ENCODE peak calls at places on chromosomes 13 and 19, in four cellular contexts. C is WTC11, U is K562, W is HepG2. H is an unnamed sample.

GRCh38 chr13:29464105-29464679 is 131.3 kb downstream of the SLC7A1 start:
- DNase-seq in C (no peak), U (no peak), W (no peak), H (no peak)

GRCh38 chr19:52196256-52196967 is 6.6 kb downstream of the PPP2R1A start:
- DNase-seq in C (no peak), U (no peak), W (no peak), H (no peak)

GRCh38 chr19:58001895-58002369 is 688 bp downstream of the ZNF606 start:
- DNase-seq in C (no peak), U (no peak), W (peak; percentile 71), H (no peak)

GRCh38 chr13:41384749-41385503 is 72.4 kb upstream of the RGCC start:
- DNase-seq in C (no peak), U (no peak), W (no peak), H (peak; percentile 13)

GRCh38 chr13:113448885-113449692 is 4.2 kb downstream of the ADPRHL1 start:
- DNase-seq in C (no peak), U (peak; percentile 74), W (peak; percentile 91), H (peak; percentile 61)

GRCh38 chr19:23054456-23054855 is 51.5 kb upstream of the ZNF728 start:
- DNase-seq in C (no peak), U (no peak), W (no peak), H (no peak)

GRCh38 chr19:51690359-51691121 is 2.6 kb upstream of the SPACA6 start:
- DNase-seq in C (peak; percentile 76), U (peak; percentile 91), W (no peak), H (peak; percentile 55)

GRCh38 chr19:58007285-58007684 is 4.7 kb upstream of the ZNF606 start:
- DNase-seq in C (peak; percentile 34), U (no peak), W (peak; percentile 18), H (no peak)

GRCh38 chr19:18173572-18174294 is at the start of gene IFI30:
- DNase-seq in C (peak; percentile 77), U (peak; percentile 90), W (peak; percentile 68), H (peak; percentile 68)

GRCh38 chr19:35005256-35005977 is 5.3 kb downstream of the GRAMD1A start:
- DNase-seq in C (no peak), U (no peak), W (peak; percentile 50), H (no peak)

GRCh38 chr19:10518444-10519361 is 1.5 kb upstream of the S1PR5 start:
- DNase-seq in C (peak; percentile 45), U (no peak), W (no peak), H (no peak)

GRCh38 chr19:57748029-57748428 is 1.4 kb downstream of the ZNF776 start:
- DNase-seq in C (no peak), U (no peak), W (no peak), H (no peak)

GRCh38 chr13:99617474-99618255 is 116.4 kb downstream of the TM9SF2 start:
- DNase-seq in C (peak; percentile 73), U (peak; percentile 25), W (peak; percentile 33), H (peak; percentile 61)

GRCh38 chr13:110942248-110942981 is 27.5 kb upstream of the ANKRD10 start:
- DNase-seq in C (no peak), U (no peak), W (no peak), H (no peak)

GRCh38 chr13:56561327-56561726 is 579.4 kb upstream of the PRR20A start:
- DNase-seq in C (no peak), U (no peak), W (no peak), H (peak; percentile 10)

GRCh38 chr13:59890064-59890463 is 273.7 kb downstream of the DIAPH3 start:
- DNase-seq in C (no peak), U (no peak), W (no peak), H (no peak)

GRCh38 chr19:30017172-30017571 is 75.1 kb downstream of the URI1 start:
- DNase-seq in C (no peak), U (no peak), W (no peak), H (no peak)

GRCh38 chr13:91714726-91715334 is 316.4 kb downstream of the GPC5 start:
- DNase-seq in C (no peak), U (no peak), W (no peak), H (no peak)

GRCh38 chr19:1069009-1069779 is 2.2 kb downstream of the ARHGAP45 start:
- DNase-seq in C (no peak), U (no peak), W (no peak), H (no peak)

GRCh38 chr13:59962343-59962742 is 201.4 kb downstream of the DIAPH3 start:
- DNase-seq in C (no peak), U (no peak), W (no peak), H (no peak)

GRCh38 chr13:113129921-113130750 is 7.5 kb downstream of the F10 start:
- DNase-seq in C (no peak), U (no peak), W (no peak), H (no peak)

GRCh38 chr13:29575098-29575497 is 20.4 kb downstream of the SLC7A1 start:
- DNase-seq in C (no peak), U (no peak), W (no peak), H (no peak)

GRCh38 chr19:38266981-38267597 is 2.7 kb downstream of the SPINT2 start:
- DNase-seq in C (no peak), U (peak; percentile 42), W (peak; percentile 39), H (no peak)

GRCh38 chr19:45254044-45254531 is 3.0 kb downstream of the MARK4 start:
- DNase-seq in C (peak; percentile 39), U (peak; percentile 58), W (no peak), H (no peak)

GRCh38 chr13:99968521-99969367 is 2.8 kb downstream of the ZIC5 start:
- DNase-seq in C (peak; percentile 45), U (no peak), W (no peak), H (no peak)

GRCh38 chr19:42396248-42396541 is 6.1 kb upstream of the CNFN start:
- DNase-seq in C (no peak), U (peak; percentile 69), W (no peak), H (peak; percentile 58)

GRCh38 chr19:44141191-44142013 is at the start of gene ZNF234:
- DNase-seq in C (peak; percentile 68), U (peak; percentile 75), W (peak; percentile 73), H (peak; percentile 82)

GRCh38 chr13:52096062-52096461 is 32.8 kb downstream of the NEK5 start:
- DNase-seq in C (no peak), U (no peak), W (no peak), H (no peak)

GRCh38 chr19:18428837-18429674 is 8.9 kb downstream of the ISYNA1 start:
- DNase-seq in C (peak; percentile 93), U (peak; percentile 92), W (no peak), H (peak; percentile 87)

GRCh38 chr13:97974773-97975172 is 21.3 kb downstream of the IPO5 start:
- DNase-seq in C (no peak), U (no peak), W (no peak), H (no peak)

GRCh38 chr13:98396071-98396710 is 180.7 kb downstream of the STK24 start:
- DNase-seq in C (no peak), U (no peak), W (no peak), H (no peak)

GRCh38 chr13:24313449-24313848 is 4.1 kb downstream of the C1QTNF9 start:
- DNase-seq in C (no peak), U (no peak), W (no peak), H (no peak)

GRCh38 chr13:34349091-34349722 is 531.3 kb downstream of the RFC3 start:
- DNase-seq in C (no peak), U (no peak), W (no peak), H (no peak)

GRCh38 chr13:20141238-20142018 is 19.4 kb downstream of the GJA3 start:
- DNase-seq in C (no peak), U (no peak), W (no peak), H (peak; percentile 34)

GRCh38 chr13:67878376-67878775 is 648.2 kb upstream of the PCDH9 start:
- DNase-seq in C (no peak), U (no peak), W (no peak), H (no peak)

GRCh38 chr19:18683109-18683954 is at the start of gene CRTC1:
- DNase-seq in C (peak; percentile 84), U (peak; percentile 99), W (peak; percentile 66), H (peak; percentile 100)

GRCh38 chr13:76707360-76707759 is 178.8 kb downstream of the KCTD12 start:
- DNase-seq in C (no peak), U (no peak), W (no peak), H (no peak)

GRCh38 chr13:108606424-108606823 is 23.0 kb upstream of the MYO16 start:
- DNase-seq in C (no peak), U (no peak), W (no peak), H (no peak)

GRCh38 chr13:108610517-108610916 is 18.9 kb upstream of the MYO16 start:
- DNase-seq in C (no peak), U (no peak), W (no peak), H (no peak)

GRCh38 chr13:108615241-108615640 is 14.2 kb upstream of the MYO16 start:
- DNase-seq in C (no peak), U (no peak), W (no peak), H (no peak)

GRCh38 chr13:108609353-108609752 is 20.1 kb upstream of the MYO16 start:
- DNase-seq in C (no peak), U (no peak), W (no peak), H (peak; percentile 7)
- TF ChIP-seq ELF4 in C (no peak), U (no peak), W (no peak), H (no peak)

GRCh38 chr13:25756251-25756650 is 295.6 kb downstream of the SHISA2 start:
- DNase-seq in C (no peak), U (no peak), W (no peak), H (no peak)
- TF ChIP-seq ELF4 in C (no peak), U (no peak), W (no peak), H (no peak)

GRCh38 chr13:31044658-31045620 is 112.5 kb downstream of the TEX26 start:
- DNase-seq in C (no peak), U (no peak), W (no peak), H (no peak)

GRCh38 chr13:31042501-31043165 is 110.2 kb downstream of the TEX26 start:
- DNase-seq in C (no peak), U (no peak), W (no peak), H (no peak)

GRCh38 chr13:31042084-31042483 is 109.6 kb downstream of the TEX26 start:
- DNase-seq in C (no peak), U (no peak), W (no peak), H (no peak)

GRCh38 chr13:31045621-31046081 is 113.2 kb downstream of the TEX26 start:
- DNase-seq in C (no peak), U (peak; percentile 35), W (peak; percentile 69), H (no peak)

GRCh38 chr13:31043891-31044657 is 111.6 kb downstream of the TEX26 start:
- DNase-seq in C (peak; percentile 86), U (peak; percentile 67), W (peak; percentile 57), H (peak; percentile 80)
- TF ChIP-seq ELF4 in C (no peak), U (no peak), W (no peak), H (no peak)

DNA sequence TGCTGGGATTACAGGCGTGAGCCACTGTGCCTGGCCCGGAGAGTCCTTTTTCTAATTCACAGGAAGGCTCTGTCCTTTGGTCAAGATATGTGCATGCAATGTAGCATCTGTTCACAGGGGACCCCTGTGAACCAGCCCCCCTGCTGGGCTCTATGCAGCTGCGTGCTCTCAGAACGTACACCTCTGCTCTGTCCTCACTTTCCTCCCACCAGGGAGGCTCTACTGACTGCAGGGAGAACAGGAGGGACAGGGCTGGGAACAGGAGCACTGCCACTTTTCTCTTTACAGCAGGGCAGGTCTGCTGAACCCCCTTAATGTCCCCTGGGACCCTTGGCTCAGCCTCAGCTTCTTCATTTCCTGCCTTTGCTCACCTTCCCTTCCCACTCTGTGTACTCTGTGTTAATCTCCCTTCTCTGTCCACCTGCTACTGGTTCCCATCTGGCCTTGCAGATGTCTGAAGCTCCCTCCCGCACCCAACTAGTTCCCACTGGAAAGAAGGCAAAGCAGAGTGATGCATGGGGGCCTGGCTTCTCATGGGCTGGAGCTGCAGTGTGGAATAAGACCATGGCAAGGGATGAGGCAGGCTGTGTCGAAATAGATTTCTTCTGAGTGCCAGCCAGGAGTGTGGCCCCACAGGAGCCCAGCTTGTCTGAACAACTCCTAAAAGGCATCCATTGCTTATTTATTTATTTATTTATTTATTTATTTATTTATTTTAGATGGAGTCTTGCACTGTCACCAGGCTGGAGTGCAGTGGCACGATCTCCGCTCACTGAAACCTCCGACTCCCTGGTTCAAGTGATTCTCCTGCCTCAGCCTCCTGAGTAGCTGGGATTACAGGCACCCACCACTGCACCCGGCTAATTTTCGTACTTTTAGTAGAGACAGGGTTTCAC is 7.2 kb downstream of the ADGRE2 start:
- DNase-seq in C (no peak), U (no peak), W (no peak), H (no peak)
- TF ChIP-seq ELF4 in C (no peak), U (no peak), W (no peak), H (no peak)